ENCODE peak calls at places on chromosomes 11 and 22, in nine cellular contexts. Q is right lobe of liver, X is heart left ventricle, D is GM12878, V is lower leg skin, E is body of pancreas, H is endothelial cell of umbilical vein, W is uterus, F is HCT116. B is an unnamed sample.

GRCh38 chr11:124892750-124893454 is 4.8 kb downstream of the ROBO4 start:
- DNase-seq in Q (no peak), X (no peak), D (no peak), V (peak), E (no peak), H (peak), W (no peak), F (no peak), B (no peak)

GRCh38 chr22:22880645-22881044 is 7.0 kb upstream of the IGLL5 start:
- DNase-seq in Q (no peak), X (no peak), D (no peak), V (peak), E (no peak), H (no peak), W (no peak), F (no peak), B (no peak)

GRCh38 chr11:113014731-113015455 is 53.7 kb downstream of the NCAM1 start:
- DNase-seq in Q (no peak), X (peak), D (no peak), V (no peak), E (peak), H (no peak), W (peak), F (no peak), B (peak)

GRCh38 chr11:45527898-45528297 is 137.5 kb downstream of the CHST1 start:
- DNase-seq in Q (no peak), X (no peak), D (no peak), V (no peak), E (no peak), H (no peak), W (no peak), F (no peak), B (no peak)

GRCh38 chr11:126712017-126712625 is 288.4 kb downstream of the KIRREL3 start:
- DNase-seq in Q (no peak), X (no peak), D (no peak), V (no peak), E (no peak), H (no peak), W (no peak), F (no peak), B (no peak)

GRCh38 chr22:37187891-37188761 is at the start of gene C1QTNF6:
- DNase-seq in Q (peak), X (peak), D (no peak), V (no peak), E (no peak), H (peak), W (peak), F (no peak), B (no peak)

GRCh38 chr11:120128392-120129172 is 9.3 kb downstream of the TRIM29 start:
- DNase-seq in Q (peak), X (peak), D (no peak), V (peak), E (peak), H (no peak), W (peak), F (no peak), B (peak)

GRCh38 chr22:41518048-41518347 is 26.3 kb downstream of the POLR3H start:
- DNase-seq in Q (no peak), X (no peak), D (no peak), V (no peak), E (no peak), H (no peak), W (no peak), F (no peak), B (no peak)

GRCh38 chr11:46263120-46263519 is 14.3 kb upstream of the CREB3L1 start:
- DNase-seq in Q (no peak), X (no peak), D (no peak), V (no peak), E (no peak), H (no peak), W (no peak), F (no peak), B (no peak)

GRCh38 chr22:19039796-19040580 is 82.2 kb downstream of the DGCR2 start:
- DNase-seq in Q (peak), X (no peak), D (no peak), V (no peak), E (no peak), H (no peak), W (no peak), F (no peak), B (no peak)
- TF ChIP-seq POLR2A in Q (no peak), X (no peak), D (no peak), V (no peak), E (no peak), H (no peak), W (no peak), F (no peak), B (no peak)

GRCh38 chr22:31919730-31920129 is 24.6 kb upstream of the YWHAH start:
- DNase-seq in Q (no peak), X (no peak), D (no peak), V (no peak), E (no peak), H (no peak), W (no peak), F (no peak), B (no peak)
- TF ChIP-seq POLR2A in Q (no peak), X (no peak), D (no peak), V (no peak), E (no peak), H (no peak), W (no peak), F (no peak), B (no peak)

GRCh38 chr22:29733362-29734322 is 13.8 kb downstream of the CABP7 start:
- DNase-seq in Q (no peak), X (peak), D (peak), V (no peak), E (peak), H (no peak), W (no peak), F (no peak), B (peak)
- TF ChIP-seq POLR2A in Q (no peak), X (no peak), D (no peak), V (no peak), E (no peak), H (no peak), W (no peak), F (no peak), B (no peak)

DNA sequence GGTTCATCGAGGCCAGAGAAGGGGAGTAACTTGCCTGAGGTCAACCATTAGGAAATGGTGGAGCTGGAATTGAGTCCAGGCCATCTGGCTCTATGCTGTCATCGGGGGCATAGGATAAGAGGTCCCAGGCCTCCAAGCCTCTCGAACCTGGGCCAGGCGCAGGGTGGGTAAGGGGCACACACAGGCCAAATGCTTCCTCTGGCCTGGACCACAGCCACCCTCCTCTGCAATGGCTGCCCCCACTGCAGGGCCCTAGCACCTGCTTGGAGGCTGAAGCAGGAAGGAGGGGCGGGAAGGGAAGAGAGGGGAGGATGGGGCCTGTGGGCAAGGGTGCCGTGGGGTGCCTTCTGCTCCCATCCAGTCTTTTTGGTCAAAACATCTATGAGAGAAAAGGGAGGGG is 21.3 kb downstream of the B3GAT1 start:
- DNase-seq in Q (no peak), X (no peak), D (no peak), V (no peak), E (no peak), H (no peak), W (no peak), F (no peak), B (no peak)
- TF ChIP-seq POLR2A in Q (no peak), X (no peak), D (no peak), V (no peak), E (no peak), H (no peak), W (no peak), F (no peak), B (no peak)

GRCh38 chr22:46657655-46657953 is 37.4 kb downstream of the GRAMD4 start:
- DNase-seq in Q (no peak), X (no peak), D (no peak), V (no peak), E (no peak), H (no peak), W (no peak), F (no peak), B (no peak)
- TF ChIP-seq POLR2A in Q (no peak), X (no peak), D (no peak), V (no peak), E (no peak), H (no peak), W (no peak), F (no peak), B (no peak)